ENCODE peak calls at places on chromosomes 3 and 15, in nine cellular contexts. Q is MCF 10A; A is psoas muscle; H is NCI-H1436; Y is activated CD4-positive, alpha-beta T cell treated with anti-CD3 and anti-CD28 coated beads for 48 hours; L is H4; G is GM12864; M is NCI-H774; U is EL. R is an unnamed sample.

GRCh38 chr3:9347887-9348286 is 15.0 kb upstream of the THUMPD3 start:
- DNase-seq in U (peak; percentile 55), H (no peak), Q (peak; percentile 9), A (no peak), G (no peak), Y (no peak), L (no peak), M (no peak), R (peak; percentile 64)

GRCh38 chr3:132038198-132038825 is 3.5 kb upstream of the CPNE4 start:
- DNase-seq in H (peak; percentile 49), L (peak; percentile 20), U (peak; percentile 14), A (no peak), M (no peak), Y (no peak), Q (peak; percentile 59), G (no peak), R (peak; percentile 59)

GRCh38 chr3:184601576-184602405 is 40.2 kb downstream of the EPHB3 start:
- DNase-seq in Y (no peak), L (no peak), M (no peak), A (no peak), H (no peak), U (no peak), G (no peak), Q (no peak), R (no peak)

GRCh38 chr3:51960386-51960785 is 5.2 kb downstream of the GPR62 start:
- DNase-seq in Y (no peak), Q (no peak), A (no peak), H (no peak), M (no peak), L (no peak), U (no peak), G (no peak), R (no peak)

GRCh38 chr3:153172796-153173757 is 11.1 kb downstream of the RAP2B start:
- DNase-seq in Q (no peak), G (no peak), A (no peak), M (no peak), H (no peak), Y (no peak), L (no peak), U (no peak), R (peak; percentile 51)

GRCh38 chr3:146589899-146590508 is 15.1 kb downstream of the PLSCR5 start:
- DNase-seq in Q (peak; percentile 55), U (peak; percentile 58), M (peak; percentile 56), Y (peak; percentile 3), G (no peak), A (no peak), H (peak; percentile 49), L (peak; percentile 68), R (peak; percentile 65)

GRCh38 chr3:43742935-43743334 is 52.2 kb downstream of the ABHD5 start:
- DNase-seq in A (no peak), H (no peak), U (peak; percentile 57), G (no peak), Y (no peak), L (no peak), Q (peak; percentile 28), M (no peak), R (no peak)

GRCh38 chr3:36693670-36694069 is 70.7 kb downstream of the DCLK3 start:
- DNase-seq in Q (no peak), L (no peak), M (no peak), G (no peak), H (no peak), U (no peak), A (no peak), Y (no peak), R (no peak)

GRCh38 chr3:15280853-15281532 is 51.4 kb downstream of the SH3BP5 start:
- DNase-seq in G (no peak), Q (no peak), H (no peak), M (no peak), L (no peak), A (no peak), U (no peak), Y (no peak), R (peak; percentile 20)

GRCh38 chr15:48112242-48112641 is 8.5 kb upstream of the SLC24A5 start:
- DNase-seq in U (peak; percentile 8), L (no peak), A (no peak), Y (no peak), H (peak; percentile 25), G (no peak), Q (peak; percentile 46), M (peak; percentile 9), R (peak; percentile 60)

GRCh38 chr3:52498134-52499054 is 3.3 kb downstream of the STAB1 start:
- DNase-seq in M (no peak), A (peak; percentile 69), H (no peak), L (peak; percentile 16), Y (no peak), G (no peak), U (peak; percentile 50), Q (no peak), R (no peak)

GRCh38 chr3:156543043-156543555 is 11.8 kb downstream of the SSR3 start:
- DNase-seq in L (no peak), Y (no peak), M (no peak), H (no peak), U (no peak), Q (no peak), G (no peak), A (no peak), R (no peak)

GRCh38 chr3:189911001-189911400 is 209.7 kb downstream of the P3H2 start:
- DNase-seq in U (no peak), H (no peak), G (no peak), Y (no peak), Q (no peak), M (no peak), L (no peak), A (no peak), R (peak; percentile 53)

GRCh38 chr3:129908417-129908816 is 14.9 kb upstream of the TMCC1 start:
- DNase-seq in A (no peak), M (no peak), L (no peak), G (no peak), H (no peak), Q (no peak), U (no peak), Y (no peak), R (no peak)

GRCh38 chr15:75181780-75182179 is 19.9 kb upstream of the C15orf39 start:
- DNase-seq in M (no peak), L (no peak), H (no peak), A (no peak), U (no peak), Q (no peak), Y (no peak), G (no peak), R (no peak)

GRCh38 chr3:141996437-141996836 is 120.0 kb downstream of the ATP1B3 start:
- DNase-seq in Q (no peak), A (no peak), U (no peak), H (no peak), G (no peak), M (no peak), Y (no peak), L (no peak), R (peak; percentile 54)

GRCh38 chr15:101188517-101189340 is 63.1 kb downstream of the CHSY1 start:
- DNase-seq in L (no peak), Y (no peak), G (peak; percentile 34), Q (no peak), M (peak; percentile 36), H (no peak), U (peak; percentile 87), A (no peak), R (peak; percentile 63)

GRCh38 chr15:69303337-69304175 is 4.8 kb downstream of the PAQR5 start:
- DNase-seq in M (no peak), L (no peak), G (no peak), A (no peak), H (no peak), Q (peak; percentile 40), Y (no peak), U (peak; percentile 12), R (no peak)

GRCh38 chr3:34183581-34184313 is 385.3 kb downstream of the PDCD6IP start:
- DNase-seq in L (no peak), G (no peak), A (no peak), H (no peak), Y (no peak), M (no peak), Q (no peak), U (no peak), R (no peak)

GRCh38 chr3:142366434-142366833 is 81.4 kb downstream of the XRN1 start:
- DNase-seq in L (no peak), G (no peak), H (no peak), Q (peak; percentile 18), U (peak; percentile 2), A (no peak), M (no peak), Y (no peak), R (no peak)

R was measured in epithelial cell of esophagus.